ENCODE peak calls at places on chromosome 13, in seven cellular contexts. D is AG09309, G is esophagus squamous epithelium, V is stomach, W is dorsolateral prefrontal cortex, T is left ventricle myocardium inferior, Y is fibroblast of the aortic adventitia. C is an unnamed sample.

GRCh38 chr13:20192470-20193141 is at the start of gene GJB2:
- DNase-seq in W (no peak), T (no peak), D (no peak), G (no peak), V (peak), Y (no peak), C (peak)

GRCh38 chr13:113650275-113650674 is 7.7 kb downstream of the ATP4B start:
- DNase-seq in D (no peak), W (no peak), Y (no peak), T (peak), G (no peak), V (peak), C (peak)

GRCh38 chr13:27035892-27036235 is 135.7 kb downstream of the USP12 start:
- DNase-seq in Y (no peak), T (no peak), G (no peak), D (no peak), V (no peak), W (no peak), C (no peak)

GRCh38 chr13:28357846-28358496 is 137.0 kb downstream of the FLT1 start:
- DNase-seq in G (no peak), V (no peak), Y (no peak), W (no peak), T (no peak), D (no peak), C (no peak)

GRCh38 chr13:106700007-106700950 is 132.3 kb upstream of the ARGLU1 start:
- DNase-seq in G (no peak), W (no peak), V (no peak), Y (no peak), D (no peak), T (no peak), C (no peak)

GRCh38 chr13:37058801-37059135 is 720 bp downstream of the SUPT20H start:
- DNase-seq in V (no peak), Y (no peak), W (no peak), G (no peak), D (no peak), T (no peak), C (peak)

GRCh38 chr13:112448621-112449544 is 72.7 kb downstream of the SPACA7 start:
- DNase-seq in T (no peak), G (no peak), V (peak), Y (no peak), W (no peak), D (no peak), C (no peak)

GRCh38 chr13:101915333-101915732 is 462.9 kb downstream of the ITGBL1 start:
- DNase-seq in W (no peak), D (no peak), T (no peak), G (no peak), Y (no peak), V (no peak), C (no peak)

GRCh38 chr13:51729853-51730553 is 74.0 kb downstream of the DHRS12 start:
- DNase-seq in Y (peak), W (no peak), T (no peak), D (peak), V (no peak), G (no peak), C (no peak)

GRCh38 chr13:42215578-42216421 is 56.2 kb upstream of the AKAP11 start:
- DNase-seq in W (peak), G (no peak), Y (peak), V (no peak), D (no peak), T (no peak), C (no peak)

GRCh38 chr13:88617176-88617575 is 946.0 kb downstream of the SLITRK5 start:
- DNase-seq in T (no peak), V (no peak), W (no peak), G (no peak), Y (no peak), D (no peak), C (no peak)

GRCh38 chr13:86201477-86201876 is 402.3 kb upstream of the SLITRK6 start:
- DNase-seq in Y (no peak), T (no peak), V (no peak), G (no peak), W (no peak), D (no peak), C (no peak)

GRCh38 chr13:107992542-107992941 is 222.8 kb downstream of the LIG4 start:
- DNase-seq in Y (no peak), W (no peak), D (no peak), G (no peak), T (no peak), V (no peak), C (no peak)

GRCh38 chr13:42083138-42083770 is 34.8 kb downstream of the DGKH start:
- DNase-seq in G (no peak), D (no peak), W (no peak), T (no peak), V (no peak), Y (no peak), C (no peak)

GRCh38 chr13:33388254-33388998 is 102.9 kb upstream of the STARD13 start:
- DNase-seq in T (no peak), Y (peak), W (no peak), G (no peak), D (no peak), V (peak), C (no peak)

GRCh38 chr13:21054313-21054712 is 7.1 kb downstream of the LATS2 start:
- DNase-seq in T (no peak), G (no peak), D (no peak), W (no peak), Y (no peak), V (no peak), C (no peak)

GRCh38 chr13:39274926-39275325 is 236.7 kb downstream of the NHLRC3 start:
- DNase-seq in V (no peak), W (no peak), T (no peak), Y (no peak), D (no peak), G (no peak), C (no peak)

GRCh38 chr13:86838411-86839120 is 832.6 kb upstream of the SLITRK5 start:
- DNase-seq in T (no peak), G (no peak), W (no peak), Y (no peak), D (no peak), V (no peak), C (no peak)

GRCh38 chr13:41418027-41418426 is 39.3 kb upstream of the RGCC start:
- DNase-seq in W (no peak), V (no peak), D (peak), Y (peak), T (no peak), G (no peak), C (no peak)

GRCh38 chr13:38419312-38419873 is 69.7 kb downstream of the UFM1 start:
- DNase-seq in T (no peak), Y (no peak), V (no peak), W (no peak), D (no peak), G (no peak), C (no peak)

GRCh38 chr13:98752111-98752941 is at the start of gene SLC15A1:
- DNase-seq in D (no peak), V (no peak), Y (no peak), G (no peak), W (no peak), T (no peak), C (peak)

GRCh38 chr13:29540334-29540733 is 55.2 kb downstream of the SLC7A1 start:
- DNase-seq in Y (no peak), D (no peak), W (no peak), V (no peak), G (no peak), T (no peak), C (no peak)

GRCh38 chr13:54029720-54030119 is 1001.1 kb downstream of the OLFM4 start:
- DNase-seq in Y (no peak), D (no peak), T (no peak), G (no peak), W (no peak), V (no peak), C (no peak)

GRCh38 chr13:70769771-70770326 is 661.6 kb upstream of the KLHL1 start:
- DNase-seq in T (no peak), W (no peak), V (no peak), D (no peak), G (no peak), Y (no peak), C (no peak)

GRCh38 chr13:99972190-99972731 is 694 bp upstream of the ZIC5 start:
- DNase-seq in T (no peak), G (no peak), W (no peak), V (no peak), D (no peak), Y (no peak), C (no peak)

GRCh38 chr13:109336730-109337129 is 449.7 kb downstream of the IRS2 start:
- DNase-seq in W (no peak), T (no peak), Y (peak), G (no peak), D (peak), V (no peak), C (no peak)

GRCh38 chr13:31209172-31209818 is 9.5 kb downstream of the B3GLCT start:
- DNase-seq in G (no peak), D (no peak), T (peak), W (peak), Y (peak), V (peak), C (no peak)

GRCh38 chr13:31195616-31196015 is 4.2 kb upstream of the B3GLCT start:
- DNase-seq in G (no peak), T (no peak), V (no peak), Y (no peak), D (no peak), W (no peak), C (no peak)

GRCh38 chr13:98798849-98799645 is 46.6 kb upstream of the SLC15A1 start:
- DNase-seq in G (no peak), V (no peak), T (no peak), W (no peak), D (peak), Y (peak), C (no peak)

GRCh38 chr13:46643165-46643777 is 90.3 kb downstream of the LRCH1 start:
- DNase-seq in D (no peak), T (no peak), W (no peak), Y (no peak), V (no peak), G (no peak), C (no peak)

GRCh38 chr13:28467034-28467433 is 27.9 kb downstream of the FLT1 start:
- DNase-seq in Y (no peak), T (no peak), W (no peak), V (no peak), D (no peak), G (no peak), C (no peak)

GRCh38 chr13:36131931-36132297 is 732 bp upstream of the DCLK1 start:
- DNase-seq in Y (peak), T (peak), D (no peak), V (no peak), G (no peak), W (peak), C (no peak)

GRCh38 chr13:24986826-24987225 is 109.1 kb upstream of the PABPC3 start:
- DNase-seq in D (no peak), Y (no peak), G (no peak), T (no peak), W (no peak), V (no peak), C (no peak)

DNA sequence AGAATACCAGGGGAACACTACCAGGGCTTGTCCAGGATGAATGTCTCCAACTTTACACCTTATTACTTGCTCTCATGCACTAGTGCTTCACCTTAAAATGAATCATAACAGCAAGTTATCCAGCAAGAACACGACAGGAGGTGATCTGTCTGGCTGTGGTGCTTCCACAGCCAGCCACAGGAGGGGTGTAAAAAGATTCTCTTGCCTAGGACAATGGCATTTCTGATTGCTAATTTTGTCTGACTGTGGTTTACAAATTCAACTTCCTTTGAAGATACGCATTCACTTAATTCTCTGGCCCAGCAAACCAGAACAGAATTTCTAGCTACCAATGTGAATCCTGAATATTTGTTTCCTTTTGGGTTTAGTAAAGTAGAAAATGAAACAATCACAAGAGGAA is 23.1 kb upstream of the COG3 start:
- DNase-seq in D (no peak), W (no peak), Y (peak), V (no peak), G (no peak), T (no peak), C (no peak)
- TF ChIP-seq CTCF in D (peak), W (no peak), Y (peak), V (no peak), G (no peak), T (peak), C (peak)

GRCh38 chr13:80341098-80341701 is at the start of gene SPRY2:
- DNase-seq in W (peak), V (peak), T (peak), D (peak), Y (peak), G (peak), C (peak)
- TF ChIP-seq CTCF in W (peak), V (peak), T (peak), D (no peak), Y (no peak), G (no peak), C (no peak)

GRCh38 chr13:80348308-80348707 is 7.4 kb upstream of the SPRY2 start:
- DNase-seq in W (no peak), T (no peak), G (no peak), V (no peak), D (no peak), Y (peak), C (no peak)
- TF ChIP-seq CTCF in W (no peak), T (no peak), G (no peak), V (no peak), D (no peak), Y (no peak), C (no peak)

DNA sequence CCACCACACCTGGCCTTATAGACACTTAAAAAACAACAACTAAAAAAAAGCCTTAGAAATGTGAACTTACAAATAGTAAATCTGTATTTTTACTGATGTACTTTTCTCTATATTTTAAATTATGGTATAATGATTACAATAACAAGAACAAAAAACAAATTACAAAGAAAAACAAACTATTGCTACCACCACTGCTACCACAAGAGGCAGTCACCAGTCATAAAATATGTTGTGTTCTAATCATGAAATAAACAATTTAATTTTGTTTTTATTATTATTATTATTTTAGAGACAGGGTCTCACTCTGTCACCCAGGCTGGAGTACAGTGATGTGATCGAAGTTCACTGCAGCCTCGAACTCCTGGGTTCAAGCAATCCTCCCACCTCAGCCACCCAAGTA is 72.2 kb downstream of the DIAPH3 start:
- DNase-seq in W (no peak), V (no peak), T (no peak), Y (no peak), D (no peak), G (no peak), C (no peak)
- TF ChIP-seq CTCF in W (no peak), V (no peak), T (no peak), Y (no peak), D (no peak), G (no peak), C (no peak)

DNA sequence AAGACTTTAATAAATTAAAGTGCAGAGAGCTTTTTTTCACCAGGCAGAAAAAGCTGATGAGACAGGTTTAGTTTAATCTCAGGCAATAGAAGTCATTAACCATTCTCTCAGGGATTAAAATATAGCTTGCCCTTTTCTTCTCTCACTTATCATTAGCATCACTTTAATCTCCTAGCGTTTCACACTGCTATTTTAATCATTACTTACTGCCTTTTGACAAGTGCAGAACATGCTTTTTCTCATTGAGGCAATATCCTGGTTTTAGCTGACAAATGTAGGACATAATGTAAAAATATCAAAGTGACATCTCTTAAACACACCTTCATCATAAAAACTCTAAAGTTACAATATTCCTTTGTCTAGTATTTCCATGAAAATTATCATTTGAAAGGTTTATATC is 94.6 kb downstream of the DACH1 start:
- DNase-seq in W (no peak), D (no peak), Y (no peak), T (no peak), V (no peak), G (no peak), C (no peak)
- TF ChIP-seq CTCF in W (no peak), D (no peak), Y (no peak), T (no peak), V (no peak), G (no peak), C (no peak)

DNA sequence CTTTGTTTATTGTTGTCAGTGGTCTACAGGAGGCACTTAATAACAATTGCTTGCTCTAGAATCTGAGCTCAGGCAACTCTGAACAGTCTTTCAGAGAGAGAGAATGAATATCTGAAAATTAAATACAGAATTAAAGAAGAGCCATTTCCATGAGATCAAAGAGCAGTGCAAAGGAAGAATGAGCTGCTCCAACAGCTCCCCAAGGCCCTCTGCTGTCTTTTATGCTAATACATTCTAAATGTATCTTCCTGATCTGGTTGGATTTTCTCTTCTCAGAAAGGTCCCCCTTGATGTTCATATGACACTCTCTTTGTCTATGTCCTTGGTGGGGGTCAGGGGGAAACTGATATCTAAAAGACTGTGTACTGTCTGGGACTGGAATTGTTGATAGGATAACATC is 1029.6 kb downstream of the PCDH9 start:
- DNase-seq in V (no peak), T (no peak), W (no peak), D (no peak), G (no peak), Y (peak), C (no peak)
- TF ChIP-seq CTCF in V (no peak), T (no peak), W (no peak), D (peak), G (no peak), Y (peak), C (no peak)

DNA sequence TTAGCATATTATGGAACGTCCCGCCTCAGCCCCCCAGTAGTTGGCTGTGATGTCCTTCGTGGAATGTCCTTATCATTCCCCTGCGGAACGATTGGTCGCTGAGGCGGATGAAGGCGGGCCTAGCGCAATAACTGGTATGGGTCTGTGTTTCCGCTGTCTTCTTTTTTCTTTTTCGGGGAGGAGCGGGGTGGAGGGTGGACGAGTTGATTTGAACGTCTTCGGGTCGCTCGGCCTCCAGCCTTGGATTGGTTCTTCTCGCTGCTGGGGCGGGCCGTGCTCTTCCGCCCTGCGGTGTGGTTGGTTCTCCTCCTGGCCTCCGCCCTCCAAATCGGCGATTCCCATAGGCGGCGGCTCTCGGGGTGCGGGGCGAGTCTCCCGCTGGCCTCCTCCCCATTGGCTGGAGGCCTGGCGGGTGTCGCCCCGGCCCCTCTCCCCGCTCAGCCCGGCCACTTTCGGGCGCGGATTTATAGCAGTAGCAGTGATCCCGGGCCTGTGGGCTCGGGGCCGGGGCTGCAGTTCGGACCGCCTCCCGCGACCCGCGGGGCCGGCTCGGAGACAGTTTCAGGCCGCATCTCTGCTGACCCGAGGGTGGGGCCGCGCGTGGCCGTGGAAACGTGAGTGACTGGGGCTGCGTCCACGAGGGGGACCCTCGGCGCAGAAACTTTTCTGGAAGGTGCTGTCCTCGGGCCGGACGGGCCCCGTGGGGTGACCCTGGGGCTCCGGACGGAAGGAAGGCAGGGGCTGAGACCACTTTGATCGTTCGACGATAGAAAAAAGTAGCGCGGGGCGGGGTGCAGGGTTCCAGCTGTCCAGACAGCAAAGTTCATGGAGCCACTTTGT is 2.1 kb downstream of the ING1 start:
- DNase-seq in T (peak), Y (peak), D (peak), G (peak), V (peak), W (peak), C (peak)
- TF ChIP-seq CTCF in T (peak), Y (peak), D (peak), G (no peak), V (no peak), W (peak), C (no peak)